ENCODE peak calls at places on chromosomes 2 and 18, in four cellular contexts. N is kidney tubule cell; O is activated CD4-positive, alpha-beta T cell treated with anti-CD3 and anti-CD28 coated beads, Interleukin-2, amount 50 U/mL, for 48 hours; D is naive thymus-derived CD4-positive, alpha-beta T cell. W is an unnamed sample.

GRCh38 chr2:65021709-65022108 is 32.5 kb downstream of the SLC1A4 start:
- DNase-seq in N (no peak), O (no peak), D (no peak), W (no peak)

GRCh38 chr2:24021122-24021998 is 11.5 kb downstream of the MFSD2B start:
- DNase-seq in N (peak; percentile 71), O (peak; percentile 38), D (no peak), W (no peak)

GRCh38 chr2:148965596-148966431 is 72.7 kb upstream of the LYPD6B start:
- DNase-seq in D (no peak), O (no peak), N (no peak), W (no peak)

GRCh38 chr2:158667567-158667966 is 127.5 kb upstream of the DAPL1 start:
- DNase-seq in D (no peak), N (peak; percentile 80), O (no peak), W (no peak)

GRCh38 chr2:39550701-39551285 is 113.7 kb upstream of the MAP4K3 start:
- DNase-seq in D (no peak), N (peak; percentile 16), O (no peak), W (no peak)

GRCh38 chr18:63155169-63155852 is 164.3 kb downstream of the BCL2 start:
- DNase-seq in O (peak; percentile 84), D (peak; percentile 85), N (peak; percentile 72), W (peak; percentile 67)

GRCh38 chr2:183950673-183951072 is 647.7 kb upstream of the ZNF804A start:
- DNase-seq in O (no peak), D (no peak), N (no peak), W (peak; percentile 19)

GRCh38 chr2:126782648-126783047 is 116.0 kb upstream of the TEX51 start:
- DNase-seq in D (no peak), O (no peak), N (no peak), W (no peak)

GRCh38 chr2:236499691-236500573 is 69.7 kb upstream of the ACKR3 start:
- DNase-seq in O (no peak), D (no peak), N (no peak), W (no peak)

GRCh38 chr2:231673348-231673770 is 35.0 kb upstream of the PTMA start:
- DNase-seq in N (peak; percentile 21), O (no peak), D (no peak), W (no peak)

GRCh38 chr2:104650405-104650996 is 203.4 kb upstream of the POU3F3 start:
- DNase-seq in N (no peak), D (no peak), O (no peak), W (no peak)

GRCh38 chr2:239693761-239694415 is 293.1 kb upstream of the HDAC4 start:
- DNase-seq in N (no peak), D (no peak), O (no peak), W (no peak)

GRCh38 chr2:188511346-188511745 is 219.7 kb downstream of the GULP1 start:
- DNase-seq in D (no peak), O (no peak), N (no peak), W (no peak)

GRCh38 chr2:182452456-182452990 is 25.7 kb upstream of the PDE1A start:
- DNase-seq in O (no peak), D (no peak), N (no peak), W (no peak)

GRCh38 chr2:149064365-149064841 is 25.9 kb downstream of the LYPD6B start:
- DNase-seq in D (no peak), O (no peak), N (no peak), W (no peak)

GRCh38 chr2:72271276-72271614 is 123.6 kb upstream of the CYP26B1 start:
- DNase-seq in O (no peak), D (no peak), N (no peak), W (no peak)

GRCh38 chr18:9884090-9884489 is 1.7 kb upstream of the TXNDC2 start:
- DNase-seq in O (no peak), N (no peak), D (no peak), W (no peak)

GRCh38 chr18:32302806-32303205 is 113.0 kb downstream of the MEP1B start:
- DNase-seq in O (no peak), D (no peak), N (no peak), W (no peak)

GRCh38 chr2:29910960-29911359 is 10.4 kb downstream of the ALK start:
- DNase-seq in D (no peak), N (no peak), O (no peak), W (no peak)

GRCh38 chr2:88423733-88424132 is 28.8 kb downstream of the FOXI3 start:
- DNase-seq in O (no peak), D (no peak), N (no peak), W (no peak)

GRCh38 chr18:77090546-77091200 is 41.9 kb downstream of the MBP start:
- DNase-seq in N (no peak), D (no peak), O (no peak), W (no peak)

GRCh38 chr2:151886235-151886634 is 58.0 kb upstream of the ARL5A start:
- DNase-seq in D (no peak), N (peak; percentile 42), O (no peak), W (no peak)

GRCh38 chr2:178482437-178482836 is 2.2 kb downstream of the PLEKHA3 start:
- DNase-seq in O (no peak), N (peak; percentile 48), D (no peak), W (no peak)

GRCh38 chr2:40129725-40130124 is 322.2 kb downstream of the SLC8A1 start:
- DNase-seq in N (no peak), D (no peak), O (no peak), W (no peak)

GRCh38 chr18:68623342-68623741 is 91.6 kb downstream of the TMX3 start:
- DNase-seq in D (peak; percentile 26), O (peak; percentile 26), N (peak; percentile 63), W (peak; percentile 82)

GRCh38 chr2:85288244-85288725 is 39.5 kb downstream of the TGOLN2 start:
- DNase-seq in N (peak; percentile 84), O (no peak), D (no peak), W (no peak)

GRCh38 chr18:39311111-39311712 is 1745.6 kb upstream of the CELF4 start:
- DNase-seq in D (no peak), N (no peak), O (no peak), W (no peak)

GRCh38 chr2:237259201-237259600 is 154.8 kb downstream of the COL6A3 start:
- DNase-seq in O (no peak), N (no peak), D (no peak), W (no peak)

GRCh38 chr2:36489296-36489695 is 108.7 kb downstream of the FEZ2 start:
- DNase-seq in D (no peak), O (no peak), N (peak; percentile 46), W (no peak)

GRCh38 chr18:46289931-46290330 is 185.7 kb downstream of the HAUS1 start:
- DNase-seq in O (no peak), D (no peak), N (no peak), W (no peak)

GRCh38 chr2:65231892-65232477 is 4.4 kb downstream of the ACTR2 start:
- DNase-seq in N (no peak), D (no peak), O (peak; percentile 30), W (no peak)

GRCh38 chr18:52069201-52069600 is 270.8 kb upstream of the DCC start:
- DNase-seq in D (no peak), N (no peak), O (no peak), W (no peak)

W was measured in Ammon's horn.